ENCODE peak calls at places on chromosomes 6 and 20, in nine cellular contexts. V is endodermal cell, N is neural progenitor cell, A is HFF-Myc, P is mammary epithelial cell, L is GM12864, S is tibial nerve, Q is pancreas, G is heart left ventricle. J is an unnamed sample.

GRCh38 chr6:135990437-135990836 is 138.9 kb downstream of the PDE7B start:
- DNase-seq in V (no peak), N (no peak), A (no peak), P (no peak), L (no peak), S (no peak), Q (no peak), G (no peak), J (no peak)

GRCh38 chr6:158387036-158387435 is 74.8 kb downstream of the TULP4 start:
- DNase-seq in V (no peak), N (no peak), A (no peak), P (no peak), L (no peak), S (no peak), Q (no peak), G (no peak), J (no peak)

GRCh38 chr20:58702859-58703648 is 10.5 kb downstream of the NPEPL1 start:
- DNase-seq in V (peak; percentile 39), N (no peak), A (no peak), P (no peak), L (no peak), S (no peak), Q (no peak), G (no peak), J (no peak)

GRCh38 chr6:127341471-127342202 is 1.8 kb downstream of the ECHDC1 start:
- DNase-seq in V (no peak), N (no peak), A (no peak), P (no peak), L (no peak), S (no peak), Q (no peak), G (no peak), J (no peak)

GRCh38 chr6:109878291-109878690 is 99.8 kb upstream of the GPR6 start:
- DNase-seq in V (no peak), N (no peak), A (no peak), P (no peak), L (no peak), S (no peak), Q (no peak), G (no peak), J (no peak)

GRCh38 chr20:37615507-37616425 is 78.1 kb upstream of the CTNNBL1 start:
- DNase-seq in V (peak; percentile 88), N (peak; percentile 60), A (peak; percentile 15), P (peak; percentile 16), L (no peak), S (peak; percentile 19), Q (no peak), G (no peak), J (no peak)

GRCh38 chr20:10412591-10413408 is 21.2 kb downstream of the MKKS start:
- DNase-seq in V (no peak), N (no peak), A (no peak), P (no peak), L (no peak), S (no peak), Q (no peak), G (no peak), J (no peak)

GRCh38 chr6:126919947-126920346 is 198.5 kb upstream of the RSPO3 start:
- DNase-seq in V (no peak), N (no peak), A (peak; percentile 58), P (peak; percentile 56), L (no peak), S (no peak), Q (no peak), G (no peak), J (peak; percentile 59)

GRCh38 chr20:37552415-37552814 is 24.7 kb upstream of the BLCAP start:
- DNase-seq in V (no peak), N (no peak), A (no peak), P (peak; percentile 54), L (no peak), S (no peak), Q (no peak), G (no peak), J (no peak)

GRCh38 chr6:13156381-13156780 is 172.0 kb downstream of the TBC1D7 start:
- DNase-seq in V (no peak), N (no peak), A (no peak), P (no peak), L (no peak), S (no peak), Q (no peak), G (no peak), J (no peak)

GRCh38 chr6:116444575-116444974 is 16.6 kb upstream of the CALHM6 start:
- DNase-seq in V (no peak), N (no peak), A (no peak), P (no peak), L (no peak), S (no peak), Q (no peak), G (no peak), J (no peak)

DNA sequence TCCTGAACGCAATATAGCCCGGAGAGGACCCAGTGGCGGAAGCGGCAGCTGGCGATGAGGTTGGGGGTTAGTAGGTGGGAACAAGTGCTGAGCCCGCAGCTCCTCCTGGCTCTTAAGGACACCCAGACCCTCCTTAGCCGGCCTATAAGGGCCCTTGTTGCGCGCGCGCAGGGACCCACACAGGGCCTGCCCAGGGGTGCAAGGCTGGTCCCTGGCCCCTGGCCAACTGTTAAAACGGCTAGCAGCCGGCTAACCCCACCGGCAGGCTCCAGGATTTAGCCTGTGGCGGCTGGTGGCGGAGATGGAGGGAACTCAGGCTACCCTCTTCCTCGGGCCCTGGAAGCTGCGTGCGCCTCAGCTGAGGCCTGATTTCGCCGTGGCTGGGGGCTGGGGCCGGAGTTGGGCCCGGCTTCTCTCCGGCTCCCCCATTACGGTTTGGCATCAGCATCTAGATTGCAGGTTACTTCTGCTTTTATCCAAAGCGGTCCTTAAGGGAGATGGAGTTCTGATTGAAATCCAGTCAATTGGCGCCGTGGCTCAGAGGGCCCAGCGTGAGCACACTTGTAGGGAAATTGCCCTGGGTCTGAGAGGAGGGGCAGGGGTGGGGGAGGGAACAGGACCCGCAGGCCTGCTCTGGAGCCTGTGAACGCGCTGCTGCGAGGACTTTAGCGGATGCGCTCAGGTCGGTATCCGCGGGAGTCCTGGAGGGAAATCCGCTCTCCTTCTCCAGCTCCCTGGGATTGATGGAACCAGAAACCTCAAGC is 37.0 kb upstream of the CCDC167 start:
- DNase-seq in V (peak; percentile 76), N (peak; percentile 62), A (no peak), P (no peak), L (no peak), S (no peak), Q (no peak), G (no peak), J (no peak)
- H3K4me3 ChIP-seq in V (peak overlapping the region; percentile 81), N (peak overlapping the region; percentile 53), A (no peak overlapping the region), P (no peak overlapping the region), L (no peak overlapping the region), S (peak overlapping the region; percentile 28), Q (no peak overlapping the region), G (peak overlapping the region; percentile 47), J (peak overlapping the region; percentile 38)

GRCh38 chr20:63777614-63778013 is 38.0 kb downstream of the SLC2A4RG start:
- DNase-seq in V (no peak), N (no peak), A (no peak), P (no peak), L (no peak), S (no peak), Q (no peak), G (peak; percentile 9), J (no peak)

GRCh38 chr20:63773571-63774347 is 34.2 kb downstream of the SLC2A4RG start:
- DNase-seq in V (no peak), N (no peak), A (no peak), P (no peak), L (no peak), S (no peak), Q (no peak), G (peak; percentile 21), J (no peak)

GRCh38 chr20:63774348-63774735 is 34.8 kb downstream of the SLC2A4RG start:
- DNase-seq in V (no peak), N (no peak), A (no peak), P (no peak), L (no peak), S (no peak), Q (no peak), G (peak; percentile 14), J (no peak)

GRCh38 chr20:63772781-63773520 is 33.4 kb downstream of the SLC2A4RG start:
- DNase-seq in V (no peak), N (no peak), A (no peak), P (no peak), L (no peak), S (no peak), Q (no peak), G (peak; percentile 58), J (no peak)

DNA sequence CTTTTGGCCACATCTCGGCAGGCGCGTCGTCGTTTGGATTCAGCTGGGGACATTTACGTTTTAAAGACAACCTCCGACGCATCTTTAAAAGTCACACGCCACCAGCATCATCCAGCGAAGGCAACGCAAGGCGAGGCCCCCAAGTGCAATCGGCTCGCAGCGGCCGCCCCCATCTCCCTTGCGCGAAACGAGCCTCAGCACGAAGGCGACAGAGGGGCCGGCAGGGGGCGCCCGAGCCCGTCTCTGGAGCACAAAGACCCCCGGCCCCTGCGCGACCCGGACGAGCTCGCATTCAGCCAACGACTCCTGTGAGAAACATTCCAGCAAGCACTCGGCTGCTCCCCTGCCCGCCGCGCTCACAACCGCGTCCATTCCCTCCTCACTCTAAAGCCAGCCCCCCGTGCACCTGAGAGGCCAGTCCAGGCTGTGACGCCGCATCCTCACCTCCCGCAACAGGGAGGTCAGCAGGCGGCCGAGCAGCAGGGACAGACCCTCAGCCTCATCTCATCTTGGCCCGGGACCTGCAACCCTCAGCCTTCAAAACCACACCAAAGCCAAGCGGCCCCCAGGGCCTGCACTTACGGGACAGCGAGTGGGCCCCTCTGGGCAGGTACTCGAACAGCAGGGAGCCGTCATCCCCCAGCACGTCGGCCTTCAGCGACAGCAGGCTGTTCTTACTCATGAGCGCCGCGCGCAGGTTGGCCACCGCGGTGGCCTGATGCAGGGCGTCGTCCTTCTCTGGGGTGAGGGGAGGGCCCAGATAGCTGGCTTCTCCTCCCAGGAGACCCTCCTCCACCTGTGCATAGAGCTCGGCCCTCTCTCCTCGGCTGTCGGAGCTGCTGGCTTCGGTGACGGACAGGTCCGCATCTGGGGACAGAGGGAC is 35.8 kb downstream of the SLC2A4RG start:
- DNase-seq in V (peak; percentile 93), N (peak; percentile 95), A (no peak), P (no peak), L (no peak), S (no peak), Q (no peak), G (peak; percentile 44), J (no peak)
- TF ChIP-seq CTCF in V (peak; percentile 95), N (peak; percentile 83), A (peak; percentile 82), P (peak; percentile 18), L (peak; percentile 31), S (peak; percentile 83), Q (peak; percentile 46), G (peak; percentile 68), J (peak; percentile 72)

GRCh38 chr6:112244428-112244827 is 9.9 kb downstream of the LAMA4 start:
- DNase-seq in V (peak; percentile 52), N (no peak), A (no peak), P (no peak), L (no peak), S (no peak), Q (no peak), G (no peak), J (no peak)
- H3K4me3 ChIP-seq in V (no peak overlapping the region), N (no peak overlapping the region), A (no peak overlapping the region), P (no peak overlapping the region), L (no peak overlapping the region), S (peak overlapping the region; percentile 25), Q (no peak overlapping the region), G (no peak overlapping the region), J (no peak overlapping the region)

DNA sequence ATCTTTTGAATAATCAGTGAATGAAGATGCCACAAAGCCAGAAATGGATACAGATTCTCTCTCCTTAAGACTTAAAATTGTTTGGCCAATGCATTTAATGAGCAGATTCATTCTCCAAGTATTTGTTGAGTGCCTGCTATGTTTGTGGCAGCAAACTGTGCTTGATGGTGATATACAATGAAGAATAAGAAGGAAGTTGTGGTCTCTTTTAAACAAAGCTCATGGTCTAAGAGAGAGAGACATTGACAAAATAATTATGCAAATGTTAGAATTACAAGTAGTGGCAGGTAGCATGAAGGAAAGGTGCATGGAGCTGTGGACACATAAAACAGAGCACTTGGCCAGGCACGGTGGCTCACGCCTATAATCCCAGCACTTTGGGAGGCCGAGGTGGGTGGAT is 28.3 kb downstream of the NFATC2 start:
- DNase-seq in V (no peak), N (no peak), A (no peak), P (no peak), L (no peak), S (no peak), Q (no peak), G (no peak), J (no peak)
- TF ChIP-seq CTCF in V (no peak), N (no peak), A (no peak), P (no peak), L (no peak), S (no peak), Q (no peak), G (no peak), J (no peak)